ENCODE peak calls at places on chromosomes 6 and 20, in five cellular contexts. One of them, this sample, is unnamed.

GRCh38 chr20:35008411-35009342 is 53.0 kb downstream of the MYH7B start:
- DNase-seq in GM03348: peak
- DNase-seq in NCI-H345: no peak
- DNase-seq in A549: no peak
- DNase-seq in HTR-8/SVneo: no peak
- DNase-seq in this sample: no peak

GRCh38 chr6:117449549-117450439 is 24.1 kb upstream of the ROS1 start:
- DNase-seq in GM03348: peak
- DNase-seq in NCI-H345: peak
- DNase-seq in A549: peak
- DNase-seq in HTR-8/SVneo: peak
- DNase-seq in this sample: peak

GRCh38 chr6:126232671-126233070 is 107.2 kb upstream of the CENPW start:
- DNase-seq in GM03348: no peak
- DNase-seq in NCI-H345: no peak
- DNase-seq in A549: no peak
- DNase-seq in HTR-8/SVneo: no peak
- DNase-seq in this sample: peak

GRCh38 chr6:166626177-166627038 is 643 bp downstream of the RPS6KA2 start:
- DNase-seq in GM03348: peak
- DNase-seq in NCI-H345: peak
- DNase-seq in A549: no peak
- DNase-seq in HTR-8/SVneo: no peak
- DNase-seq in this sample: no peak

GRCh38 chr6:32627831-32628230 is 9.4 kb upstream of the HLA-DQA1 start:
- DNase-seq in GM03348: peak
- DNase-seq in NCI-H345: no peak
- DNase-seq in A549: no peak
- DNase-seq in HTR-8/SVneo: no peak
- DNase-seq in this sample: no peak

GRCh38 chr20:7497985-7498384 is 442.3 kb downstream of the HAO1 start:
- DNase-seq in GM03348: no peak
- DNase-seq in NCI-H345: no peak
- DNase-seq in A549: peak
- DNase-seq in HTR-8/SVneo: no peak
- DNase-seq in this sample: no peak

GRCh38 chr20:10646886-10647420 is 26.8 kb downstream of the JAG1 start:
- DNase-seq in GM03348: no peak
- DNase-seq in NCI-H345: no peak
- DNase-seq in A549: no peak
- DNase-seq in HTR-8/SVneo: no peak
- DNase-seq in this sample: no peak

GRCh38 chr20:31861346-31862156 is 8.8 kb downstream of the DUSP15 start:
- DNase-seq in GM03348: peak
- DNase-seq in NCI-H345: peak
- DNase-seq in A549: peak
- DNase-seq in HTR-8/SVneo: peak
- DNase-seq in this sample: no peak

GRCh38 chr6:150200428-150201105 is 57.7 kb downstream of the PPP1R14C start:
- DNase-seq in GM03348: no peak
- DNase-seq in NCI-H345: no peak
- DNase-seq in A549: no peak
- DNase-seq in HTR-8/SVneo: no peak
- DNase-seq in this sample: no peak

This sample was measured in foreskin melanocyte.